ENCODE peak calls at places on chromosome 18, in ten cellular contexts. One of them, this sample, is unnamed.

GRCh38 chr18:22558945-22559385 is 141.2 kb upstream of the CTAGE1 start:
- DNase-seq in suprapubic skin: no peak
- DNase-seq in SK-N-SH: peak; percentile 33
- DNase-seq in hepatocyte: peak; percentile 89
- DNase-seq in H1: no peak
- DNase-seq in fibroblast of lung: peak; percentile 83
- DNase-seq in breast epithelium: peak; percentile 52
- DNase-seq in astrocyte: peak; percentile 77
- DNase-seq in HCT116: no peak
- DNase-seq in foreskin keratinocyte: no peak
- DNase-seq in this sample: peak; percentile 52

GRCh38 chr18:37402735-37403099 is 162.9 kb downstream of the CELF4 start:
- DNase-seq in suprapubic skin: no peak
- DNase-seq in SK-N-SH: no peak
- DNase-seq in hepatocyte: no peak
- DNase-seq in H1: no peak
- DNase-seq in fibroblast of lung: no peak
- DNase-seq in breast epithelium: no peak
- DNase-seq in astrocyte: no peak
- DNase-seq in HCT116: no peak
- DNase-seq in foreskin keratinocyte: no peak
- DNase-seq in this sample: no peak

GRCh38 chr18:61096231-61096630 is 237.0 kb upstream of the CDH20 start:
- DNase-seq in suprapubic skin: no peak
- DNase-seq in SK-N-SH: no peak
- DNase-seq in hepatocyte: no peak
- DNase-seq in H1: no peak
- DNase-seq in fibroblast of lung: no peak
- DNase-seq in breast epithelium: no peak
- DNase-seq in astrocyte: no peak
- DNase-seq in HCT116: no peak
- DNase-seq in foreskin keratinocyte: no peak
- DNase-seq in this sample: no peak

GRCh38 chr18:58567453-58568196 is 61.3 kb downstream of the ALPK2 start:
- DNase-seq in suprapubic skin: peak; percentile 73
- DNase-seq in SK-N-SH: no peak
- DNase-seq in hepatocyte: peak; percentile 41
- DNase-seq in H1: no peak
- DNase-seq in fibroblast of lung: peak; percentile 98
- DNase-seq in breast epithelium: no peak
- DNase-seq in astrocyte: peak; percentile 98
- DNase-seq in HCT116: no peak
- DNase-seq in foreskin keratinocyte: peak; percentile 100
- DNase-seq in this sample: no peak

GRCh38 chr18:9835112-9835755 is 50.5 kb upstream of the TXNDC2 start:
- DNase-seq in suprapubic skin: no peak
- DNase-seq in SK-N-SH: no peak
- DNase-seq in hepatocyte: peak; percentile 45
- DNase-seq in H1: no peak
- DNase-seq in fibroblast of lung: peak; percentile 11
- DNase-seq in breast epithelium: no peak
- DNase-seq in astrocyte: no peak
- DNase-seq in HCT116: no peak
- DNase-seq in foreskin keratinocyte: peak; percentile 85
- DNase-seq in this sample: no peak

GRCh38 chr18:13628211-13628610 is 98.1 kb downstream of the FAM210A start:
- DNase-seq in suprapubic skin: no peak
- DNase-seq in SK-N-SH: no peak
- DNase-seq in hepatocyte: no peak
- DNase-seq in H1: no peak
- DNase-seq in fibroblast of lung: no peak
- DNase-seq in breast epithelium: peak; percentile 20
- DNase-seq in astrocyte: no peak
- DNase-seq in HCT116: no peak
- DNase-seq in foreskin keratinocyte: no peak
- DNase-seq in this sample: no peak

GRCh38 chr18:32695534-32695933 is 77.3 kb downstream of the KLHL14 start:
- DNase-seq in suprapubic skin: no peak
- DNase-seq in SK-N-SH: no peak
- DNase-seq in hepatocyte: no peak
- DNase-seq in H1: no peak
- DNase-seq in fibroblast of lung: no peak
- DNase-seq in breast epithelium: no peak
- DNase-seq in astrocyte: no peak
- DNase-seq in HCT116: no peak
- DNase-seq in foreskin keratinocyte: no peak
- DNase-seq in this sample: no peak

GRCh38 chr18:63199743-63200241 is 119.8 kb downstream of the BCL2 start:
- DNase-seq in suprapubic skin: no peak
- DNase-seq in SK-N-SH: no peak
- DNase-seq in hepatocyte: no peak
- DNase-seq in H1: no peak
- DNase-seq in fibroblast of lung: no peak
- DNase-seq in breast epithelium: no peak
- DNase-seq in astrocyte: no peak
- DNase-seq in HCT116: no peak
- DNase-seq in foreskin keratinocyte: peak; percentile 34
- DNase-seq in this sample: no peak

GRCh38 chr18:46387426-46388131 is 269.4 kb downstream of the LOXHD1 start:
- DNase-seq in suprapubic skin: no peak
- DNase-seq in SK-N-SH: peak; percentile 38
- DNase-seq in hepatocyte: no peak
- DNase-seq in H1: no peak
- DNase-seq in fibroblast of lung: peak; percentile 14
- DNase-seq in breast epithelium: no peak
- DNase-seq in astrocyte: no peak
- DNase-seq in HCT116: no peak
- DNase-seq in foreskin keratinocyte: peak; percentile 91
- DNase-seq in this sample: no peak

GRCh38 chr18:2555895-2556294 is 15.4 kb downstream of the METTL4 start:
- DNase-seq in suprapubic skin: no peak
- DNase-seq in SK-N-SH: no peak
- DNase-seq in hepatocyte: no peak
- DNase-seq in H1: no peak
- DNase-seq in fibroblast of lung: no peak
- DNase-seq in breast epithelium: no peak
- DNase-seq in astrocyte: no peak
- DNase-seq in HCT116: no peak
- DNase-seq in foreskin keratinocyte: no peak
- DNase-seq in this sample: no peak

GRCh38 chr18:7931763-7932162 is 364.6 kb downstream of the PTPRM start:
- DNase-seq in suprapubic skin: no peak
- DNase-seq in SK-N-SH: no peak
- DNase-seq in hepatocyte: no peak
- DNase-seq in H1: no peak
- DNase-seq in fibroblast of lung: no peak
- DNase-seq in breast epithelium: no peak
- DNase-seq in astrocyte: no peak
- DNase-seq in HCT116: no peak
- DNase-seq in foreskin keratinocyte: no peak
- DNase-seq in this sample: no peak

GRCh38 chr18:7924616-7925015 is 357.5 kb downstream of the PTPRM start:
- DNase-seq in suprapubic skin: no peak
- DNase-seq in SK-N-SH: no peak
- DNase-seq in hepatocyte: no peak
- DNase-seq in H1: no peak
- DNase-seq in fibroblast of lung: no peak
- DNase-seq in breast epithelium: no peak
- DNase-seq in astrocyte: no peak
- DNase-seq in HCT116: no peak
- DNase-seq in foreskin keratinocyte: no peak
- DNase-seq in this sample: no peak

GRCh38 chr18:7926526-7926925 is 359.4 kb downstream of the PTPRM start:
- DNase-seq in suprapubic skin: no peak
- DNase-seq in SK-N-SH: peak; percentile 17
- DNase-seq in hepatocyte: peak; percentile 43
- DNase-seq in H1: no peak
- DNase-seq in fibroblast of lung: no peak
- DNase-seq in breast epithelium: no peak
- DNase-seq in astrocyte: no peak
- DNase-seq in HCT116: peak; percentile 64
- DNase-seq in foreskin keratinocyte: no peak
- DNase-seq in this sample: no peak

GRCh38 chr18:7923105-7923504 is 356.0 kb downstream of the PTPRM start:
- DNase-seq in suprapubic skin: no peak
- DNase-seq in SK-N-SH: no peak
- DNase-seq in hepatocyte: no peak
- DNase-seq in H1: no peak
- DNase-seq in fibroblast of lung: no peak
- DNase-seq in breast epithelium: no peak
- DNase-seq in astrocyte: no peak
- DNase-seq in HCT116: no peak
- DNase-seq in foreskin keratinocyte: no peak
- DNase-seq in this sample: peak; percentile 13

DNA sequence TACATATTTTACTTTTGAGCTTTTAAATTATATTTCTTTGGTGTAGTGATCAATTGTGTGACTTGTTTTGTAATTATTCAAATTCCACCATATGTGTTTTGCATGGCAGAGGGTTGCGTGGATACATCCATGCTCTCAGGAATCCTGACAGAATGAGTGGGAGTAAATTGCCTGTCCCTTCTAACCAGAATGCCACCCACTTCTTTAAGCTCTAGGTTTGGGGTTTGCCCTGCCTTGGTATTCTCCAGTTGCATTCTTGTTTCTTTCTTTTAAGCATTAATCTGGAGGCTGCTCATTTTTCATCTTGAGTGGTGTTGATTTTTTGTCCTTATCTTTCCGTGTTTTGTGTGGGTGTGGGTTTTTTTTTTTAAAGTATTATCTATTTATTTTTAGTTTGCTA is 360.0 kb downstream of the PTPRM start:
- DNase-seq in suprapubic skin: no peak
- DNase-seq in SK-N-SH: no peak
- DNase-seq in hepatocyte: no peak
- DNase-seq in H1: no peak
- DNase-seq in fibroblast of lung: peak; percentile 58
- DNase-seq in breast epithelium: no peak
- DNase-seq in astrocyte: peak; percentile 54
- DNase-seq in HCT116: no peak
- DNase-seq in foreskin keratinocyte: no peak
- DNase-seq in this sample: no peak
- H3K4me1 ChIP-seq in suprapubic skin: no peaks in the 10 kb centered on the region
- H3K4me1 ChIP-seq in SK-N-SH: no peaks in the 10 kb centered on the region
- H3K4me1 ChIP-seq in hepatocyte: no peaks in the 10 kb centered on the region
- H3K4me1 ChIP-seq in H1: no peaks in the 10 kb centered on the region
- H3K4me1 ChIP-seq in fibroblast of lung: peaks cover 6% of the 10 kb centered on the region
- H3K4me1 ChIP-seq in breast epithelium: no peaks in the 10 kb centered on the region
- H3K4me1 ChIP-seq in astrocyte: peaks cover 15% of the 10 kb centered on the region
- H3K4me1 ChIP-seq in HCT116: peaks cover 15% of the 10 kb centered on the region
- H3K4me1 ChIP-seq in foreskin keratinocyte: peaks cover 12% of the 10 kb centered on the region
- H3K4me1 ChIP-seq in this sample: peaks cover 6% of the 10 kb centered on the region

GRCh38 chr18:49751427-49752094 is 61.8 kb downstream of the ACAA2 start:
- DNase-seq in suprapubic skin: no peak
- DNase-seq in SK-N-SH: no peak
- DNase-seq in hepatocyte: no peak
- DNase-seq in H1: peak; percentile 35
- DNase-seq in fibroblast of lung: no peak
- DNase-seq in breast epithelium: no peak
- DNase-seq in astrocyte: no peak
- DNase-seq in HCT116: no peak
- DNase-seq in foreskin keratinocyte: no peak
- DNase-seq in this sample: no peak
- H3K27me3 ChIP-seq in suprapubic skin: peaks cover 12% of the 10 kb centered on the region
- H3K27me3 ChIP-seq in SK-N-SH: no peaks in the 10 kb centered on the region
- H3K27me3 ChIP-seq in hepatocyte: no peaks in the 10 kb centered on the region
- H3K27me3 ChIP-seq in H1: no peaks in the 10 kb centered on the region
- H3K27me3 ChIP-seq in fibroblast of lung: no peaks in the 10 kb centered on the region
- H3K27me3 ChIP-seq in breast epithelium: peaks cover 4% of the 10 kb centered on the region
- H3K27me3 ChIP-seq in astrocyte: peaks cover 11% of the 10 kb centered on the region
- H3K27me3 ChIP-seq in HCT116: no peaks in the 10 kb centered on the region
- H3K27me3 ChIP-seq in foreskin keratinocyte: peaks cover 3% of the 10 kb centered on the region
- H3K27me3 ChIP-seq in this sample: no peaks in the 10 kb centered on the region

GRCh38 chr18:5556317-5556974 is 12.6 kb upstream of the EPB41L3 start:
- DNase-seq in suprapubic skin: no peak
- DNase-seq in SK-N-SH: no peak
- DNase-seq in hepatocyte: no peak
- DNase-seq in H1: no peak
- DNase-seq in fibroblast of lung: peak; percentile 76
- DNase-seq in breast epithelium: no peak
- DNase-seq in astrocyte: peak; percentile 69
- DNase-seq in HCT116: no peak
- DNase-seq in foreskin keratinocyte: no peak
- DNase-seq in this sample: no peak
- TF ChIP-seq CTCF in suprapubic skin: no peak
- TF ChIP-seq CTCF in SK-N-SH: no peak
- TF ChIP-seq CTCF in hepatocyte: no peak
- TF ChIP-seq CTCF in H1: no peak
- TF ChIP-seq CTCF in fibroblast of lung: no peak
- TF ChIP-seq CTCF in breast epithelium: no peak
- TF ChIP-seq CTCF in astrocyte: no peak
- TF ChIP-seq CTCF in HCT116: no peak
- TF ChIP-seq CTCF in foreskin keratinocyte: no peak
- TF ChIP-seq CTCF in this sample: no peak

GRCh38 chr18:74286106-74286856 is 5.5 kb downstream of the CYB5A start:
- DNase-seq in suprapubic skin: no peak
- DNase-seq in SK-N-SH: no peak
- DNase-seq in hepatocyte: no peak
- DNase-seq in H1: no peak
- DNase-seq in fibroblast of lung: no peak
- DNase-seq in breast epithelium: no peak
- DNase-seq in astrocyte: no peak
- DNase-seq in HCT116: no peak
- DNase-seq in foreskin keratinocyte: no peak
- DNase-seq in this sample: no peak

GRCh38 chr18:74289137-74289536 is 2.6 kb downstream of the CYB5A start:
- DNase-seq in suprapubic skin: no peak
- DNase-seq in SK-N-SH: no peak
- DNase-seq in hepatocyte: no peak
- DNase-seq in H1: no peak
- DNase-seq in fibroblast of lung: peak; percentile 14
- DNase-seq in breast epithelium: no peak
- DNase-seq in astrocyte: no peak
- DNase-seq in HCT116: no peak
- DNase-seq in foreskin keratinocyte: no peak
- DNase-seq in this sample: no peak

GRCh38 chr18:74289946-74290478 is 1.8 kb downstream of the CYB5A start:
- DNase-seq in suprapubic skin: no peak
- DNase-seq in SK-N-SH: no peak
- DNase-seq in hepatocyte: no peak
- DNase-seq in H1: no peak
- DNase-seq in fibroblast of lung: no peak
- DNase-seq in breast epithelium: no peak
- DNase-seq in astrocyte: no peak
- DNase-seq in HCT116: no peak
- DNase-seq in foreskin keratinocyte: no peak
- DNase-seq in this sample: no peak

GRCh38 chr18:74288730-74289129 is 3.0 kb downstream of the CYB5A start:
- DNase-seq in suprapubic skin: no peak
- DNase-seq in SK-N-SH: no peak
- DNase-seq in hepatocyte: no peak
- DNase-seq in H1: no peak
- DNase-seq in fibroblast of lung: no peak
- DNase-seq in breast epithelium: no peak
- DNase-seq in astrocyte: no peak
- DNase-seq in HCT116: no peak
- DNase-seq in foreskin keratinocyte: no peak
- DNase-seq in this sample: no peak

DNA sequence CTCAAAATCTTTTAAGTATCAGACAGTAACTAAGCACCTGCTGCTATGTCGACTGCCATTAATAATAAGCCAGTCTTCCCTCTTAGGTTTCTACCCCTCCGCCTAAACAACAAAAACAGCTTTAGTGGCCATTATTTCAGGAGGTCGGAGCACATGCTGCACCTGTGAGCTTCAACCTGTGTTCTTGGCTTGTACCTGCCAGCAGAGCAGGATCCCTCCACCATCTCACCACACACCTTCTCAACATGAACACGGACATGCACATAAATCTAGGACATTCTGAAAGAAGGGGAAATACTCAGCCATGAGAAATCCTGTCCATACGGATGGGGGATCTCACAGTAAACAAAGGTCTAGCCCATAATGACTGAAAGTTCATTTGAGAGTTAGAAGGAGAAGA is 3.7 kb downstream of the CYB5A start:
- DNase-seq in suprapubic skin: no peak
- DNase-seq in SK-N-SH: no peak
- DNase-seq in hepatocyte: no peak
- DNase-seq in H1: no peak
- DNase-seq in fibroblast of lung: no peak
- DNase-seq in breast epithelium: no peak
- DNase-seq in astrocyte: no peak
- DNase-seq in HCT116: no peak
- DNase-seq in foreskin keratinocyte: no peak
- DNase-seq in this sample: no peak
- H3K4me1 ChIP-seq in suprapubic skin: peaks cover 50% of the 10 kb centered on the region
- H3K4me1 ChIP-seq in SK-N-SH: no peaks in the 10 kb centered on the region
- H3K4me1 ChIP-seq in hepatocyte: peaks cover 48% of the 10 kb centered on the region
- H3K4me1 ChIP-seq in H1: peaks cover 18% of the 10 kb centered on the region
- H3K4me1 ChIP-seq in fibroblast of lung: peaks cover 7% of the 10 kb centered on the region
- H3K4me1 ChIP-seq in breast epithelium: peaks cover 21% of the 10 kb centered on the region
- H3K4me1 ChIP-seq in astrocyte: peaks cover 2% of the 10 kb centered on the region
- H3K4me1 ChIP-seq in HCT116: peaks cover 7% of the 10 kb centered on the region
- H3K4me1 ChIP-seq in foreskin keratinocyte: no peaks in the 10 kb centered on the region
- H3K4me1 ChIP-seq in this sample: peaks cover 13% of the 10 kb centered on the region